ENCODE peak calls at places on chromosome X, in seven cellular contexts. One of them, this sample, is unnamed.
A peak's percentile ranks its signal among the peaks of the same experiment; 100 is the strongest.

GRCh38 chrX:153953342-153953830 is 8.9 kb upstream of the RENBP start:
- DNase-seq in effector CD4-positive, alpha-beta T cell: peak; percentile 77
- DNase-seq in stomach: peak; percentile 79
- DNase-seq in mesenteric fat pad: no peak
- DNase-seq in adipocyte: peak; percentile 74
- DNase-seq in choroid plexus epithelial cell: peak; percentile 62
- DNase-seq in HFFc6: peak; percentile 17
- DNase-seq in this sample: no peak

GRCh38 chrX:73943572-73943899 is 360.4 kb upstream of the ZCCHC13 start:
- DNase-seq in adipocyte: no peak
- DNase-seq in stomach: no peak
- DNase-seq in choroid plexus epithelial cell: no peak
- DNase-seq in HFFc6: no peak
- DNase-seq in effector CD4-positive, alpha-beta T cell: no peak
- DNase-seq in mesenteric fat pad: no peak
- DNase-seq in this sample: peak; percentile 0

GRCh38 chrX:18348047-18348446 is 6.4 kb downstream of the SCML2 start:
- DNase-seq in stomach: no peak
- DNase-seq in choroid plexus epithelial cell: no peak
- DNase-seq in adipocyte: peak; percentile 2
- DNase-seq in effector CD4-positive, alpha-beta T cell: no peak
- DNase-seq in HFFc6: no peak
- DNase-seq in mesenteric fat pad: no peak
- DNase-seq in this sample: no peak

GRCh38 chrX:43836435-43837184 is 45.6 kb downstream of the MAOB start:
- DNase-seq in mesenteric fat pad: no peak
- DNase-seq in effector CD4-positive, alpha-beta T cell: no peak
- DNase-seq in HFFc6: peak; percentile 3
- DNase-seq in stomach: no peak
- DNase-seq in choroid plexus epithelial cell: peak; percentile 37
- DNase-seq in adipocyte: peak; percentile 62
- DNase-seq in this sample: no peak

GRCh38 chrX:17328837-17329236 is 46.2 kb upstream of the NHS start:
- DNase-seq in choroid plexus epithelial cell: no peak
- DNase-seq in HFFc6: no peak
- DNase-seq in mesenteric fat pad: no peak
- DNase-seq in stomach: no peak
- DNase-seq in effector CD4-positive, alpha-beta T cell: no peak
- DNase-seq in adipocyte: no peak
- DNase-seq in this sample: no peak

GRCh38 chrX:130793966-130794365 is 109.0 kb downstream of the ENOX2 start:
- DNase-seq in adipocyte: no peak
- DNase-seq in mesenteric fat pad: no peak
- DNase-seq in choroid plexus epithelial cell: no peak
- DNase-seq in effector CD4-positive, alpha-beta T cell: no peak
- DNase-seq in stomach: no peak
- DNase-seq in HFFc6: no peak
- DNase-seq in this sample: no peak

GRCh38 chrX:15384304-15384703 is at the start of gene VEGFD:
- DNase-seq in choroid plexus epithelial cell: peak; percentile 73
- DNase-seq in effector CD4-positive, alpha-beta T cell: no peak
- DNase-seq in stomach: no peak
- DNase-seq in mesenteric fat pad: no peak
- DNase-seq in HFFc6: no peak
- DNase-seq in adipocyte: peak; percentile 67
- DNase-seq in this sample: peak; percentile 34

GRCh38 chrX:22122510-22122909 is 90.4 kb downstream of the PHEX start:
- DNase-seq in effector CD4-positive, alpha-beta T cell: no peak
- DNase-seq in HFFc6: peak; percentile 38
- DNase-seq in adipocyte: peak; percentile 55
- DNase-seq in choroid plexus epithelial cell: peak; percentile 56
- DNase-seq in mesenteric fat pad: no peak
- DNase-seq in stomach: no peak
- DNase-seq in this sample: no peak

This sample was measured in GM04504.